ENCODE peak calls at places on chromosome 12, in six cellular contexts. X is CD8-positive, alpha-beta T cell; W is HCT116; D is suprapubic skin; B is fibroblast of lung; E is upper lobe of right lung. T is an unnamed sample.

GRCh38 chr12:6145584-6145983 is 21.1 kb upstream of the VWF start:
- DNase-seq in E (no peak), D (no peak), X (no peak), B (no peak), W (no peak), T (no peak)

GRCh38 chr12:105459760-105460325 is 129.4 kb downstream of the C12orf75 start:
- DNase-seq in W (no peak), B (no peak), X (no peak), E (no peak), D (no peak), T (no peak)

GRCh38 chr12:81668475-81668874 is 90.7 kb downstream of the PPFIA2 start:
- DNase-seq in B (peak), X (no peak), D (no peak), W (peak), E (no peak), T (no peak)

GRCh38 chr12:44127966-44128365 is 292.1 kb downstream of the TMEM117 start:
- DNase-seq in X (no peak), B (no peak), D (no peak), E (no peak), W (no peak), T (no peak)

GRCh38 chr12:61563640-61564039 is 696.6 kb upstream of the USP15 start:
- DNase-seq in B (no peak), D (no peak), X (no peak), E (no peak), W (no peak), T (no peak)

GRCh38 chr12:118650586-118650960 is 274.2 kb downstream of the SUDS3 start:
- DNase-seq in D (no peak), E (no peak), X (no peak), B (no peak), W (no peak), T (no peak)

GRCh38 chr12:95804296-95804695 is 13.7 kb upstream of the NTN4 start:
- DNase-seq in B (no peak), D (no peak), X (no peak), W (no peak), E (no peak), T (no peak)

GRCh38 chr12:120286768-120287490 is 4.8 kb downstream of the RNU4-2 start:
- DNase-seq in X (no peak), W (no peak), D (no peak), B (peak), E (no peak), T (no peak)

GRCh38 chr12:127381043-127381668 is 885.8 kb upstream of the TMEM132C start:
- DNase-seq in D (no peak), X (peak), B (peak), E (peak), W (peak), T (no peak)

GRCh38 chr12:124530637-124531263 is 36.7 kb downstream of the NCOR2 start:
- DNase-seq in D (no peak), E (no peak), B (no peak), W (no peak), X (no peak), T (no peak)

GRCh38 chr12:40827923-40828592 is 135.8 kb downstream of the CNTN1 start:
- DNase-seq in B (no peak), W (no peak), E (no peak), X (no peak), D (no peak), T (no peak)

GRCh38 chr12:3365416-3366385 is 125.3 kb upstream of the PRMT8 start:
- DNase-seq in D (no peak), E (no peak), W (no peak), B (peak), X (no peak), T (no peak)

GRCh38 chr12:113468365-113469223 is 3.1 kb downstream of the LHX5 start:
- DNase-seq in D (no peak), B (no peak), X (no peak), E (no peak), W (no peak), T (no peak)

GRCh38 chr12:113471619-113472171 is at the start of gene LHX5:
- DNase-seq in X (no peak), E (no peak), W (no peak), B (no peak), D (no peak), T (no peak)

GRCh38 chr12:113469224-113469652 is 2.4 kb downstream of the LHX5 start:
- DNase-seq in D (no peak), B (no peak), X (no peak), W (no peak), E (no peak), T (no peak)

GRCh38 chr12:113470871-113471618 is 626 bp downstream of the LHX5 start:
- DNase-seq in B (no peak), W (no peak), D (no peak), E (no peak), X (no peak), T (no peak)

DNA sequence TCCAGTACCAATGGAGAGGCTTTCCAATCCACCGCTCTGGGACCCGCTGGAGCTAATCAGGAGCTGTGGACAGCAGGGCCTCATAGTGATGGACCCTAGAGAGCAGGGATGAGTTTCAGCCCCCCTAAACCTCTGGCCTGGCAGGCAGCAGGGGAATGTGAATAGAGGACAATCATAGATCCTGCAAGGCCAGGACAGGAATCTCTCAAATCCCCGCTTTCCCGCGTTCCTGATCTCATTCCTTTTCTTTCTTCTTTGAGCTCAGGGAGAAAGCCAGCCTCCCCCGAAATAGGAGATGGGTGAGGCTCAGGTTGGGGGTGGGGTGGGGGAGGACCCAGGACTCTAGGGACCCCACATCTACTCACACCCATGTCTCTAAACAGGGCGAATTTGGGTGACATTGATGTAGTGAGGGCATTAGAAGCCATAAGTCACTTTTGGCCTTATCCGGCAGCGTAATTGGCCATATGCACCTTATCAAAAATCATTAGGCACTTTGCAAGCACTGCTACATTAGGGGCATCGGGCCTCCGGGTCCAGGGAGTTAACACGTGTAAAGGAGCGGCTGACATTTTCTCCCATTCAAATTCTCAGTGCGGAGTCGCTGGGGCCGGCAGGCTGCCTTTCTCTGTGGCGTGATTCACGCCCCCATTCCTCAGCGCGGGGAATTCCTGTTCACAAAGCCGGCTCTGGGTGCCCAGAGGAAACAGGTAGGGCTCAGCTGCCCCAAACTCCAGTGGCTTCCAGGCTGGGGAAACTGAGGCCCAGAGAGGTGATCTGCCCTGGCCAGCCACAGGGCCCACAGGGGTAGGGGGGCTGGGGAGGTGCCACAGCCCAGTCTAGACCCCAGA is 1.6 kb downstream of the LHX5 start:
- DNase-seq in W (no peak), D (no peak), B (no peak), X (no peak), E (no peak), T (no peak)
- H3K4me3 ChIP-seq in W (no peak), D (no peak), B (no peak), X (no peak), E (no peak), T (no peak)

GRCh38 chr12:132948146-132949066 is 7.7 kb downstream of the ZNF605 start:
- DNase-seq in W (no peak), X (no peak), E (no peak), D (no peak), B (no peak), T (peak)
- H3K4me3 ChIP-seq in W (no peak), X (no peak), E (no peak), D (no peak), B (no peak), T (no peak)

GRCh38 chr12:100794441-100795192 is at the start of gene ANO4:
- DNase-seq in X (no peak), W (no peak), B (peak), E (no peak), D (no peak), T (no peak)
- H3K4me3 ChIP-seq in X (no peak), W (no peak), B (peak), E (no peak), D (no peak), T (no peak)

GRCh38 chr12:94614288-94614721 is 36.1 kb downstream of the TMCC3 start:
- DNase-seq in X (no peak), W (no peak), D (no peak), E (no peak), B (peak), T (no peak)

GRCh38 chr12:94615284-94616216 is 34.8 kb downstream of the TMCC3 start:
- DNase-seq in D (no peak), E (no peak), W (no peak), X (no peak), B (peak), T (no peak)

GRCh38 chr12:94618995-94619695 is 31.2 kb downstream of the TMCC3 start:
- DNase-seq in D (no peak), X (no peak), E (no peak), B (peak), W (peak), T (no peak)

GRCh38 chr12:94616217-94616729 is 34.1 kb downstream of the TMCC3 start:
- DNase-seq in B (peak), X (no peak), D (no peak), W (no peak), E (no peak), T (no peak)

DNA sequence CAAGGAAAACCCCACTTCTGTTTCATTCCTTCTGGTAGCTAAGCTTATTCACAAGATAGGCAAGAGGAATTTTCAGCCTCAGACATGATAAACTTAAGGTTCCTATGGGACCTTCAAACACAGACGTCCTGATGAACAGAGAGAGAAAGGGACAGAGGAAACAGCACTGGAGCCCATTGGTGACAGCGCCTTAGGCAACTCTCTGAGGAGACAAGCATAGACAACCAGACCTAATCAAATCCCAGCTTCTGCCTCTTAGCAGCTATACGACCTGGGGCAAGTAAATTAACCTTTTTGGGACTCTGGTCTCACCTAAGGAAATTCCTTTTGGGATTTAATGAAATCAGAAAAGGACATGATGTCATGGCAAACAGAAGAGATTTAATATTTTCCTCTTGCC is 33.3 kb downstream of the TMCC3 start:
- DNase-seq in D (no peak), B (no peak), W (no peak), E (no peak), X (no peak), T (no peak)
- H3K4me3 ChIP-seq in D (no peak), B (no peak), W (no peak), E (no peak), X (no peak), T (no peak)

GRCh38 chr12:109463776-109464175 is 13.3 kb downstream of the KCTD10 start:
- DNase-seq in B (no peak), D (no peak), X (no peak), W (no peak), E (no peak), T (no peak)
- H3K4me3 ChIP-seq in B (peak), D (peak), X (no peak), W (no peak), E (peak), T (no peak)

DNA sequence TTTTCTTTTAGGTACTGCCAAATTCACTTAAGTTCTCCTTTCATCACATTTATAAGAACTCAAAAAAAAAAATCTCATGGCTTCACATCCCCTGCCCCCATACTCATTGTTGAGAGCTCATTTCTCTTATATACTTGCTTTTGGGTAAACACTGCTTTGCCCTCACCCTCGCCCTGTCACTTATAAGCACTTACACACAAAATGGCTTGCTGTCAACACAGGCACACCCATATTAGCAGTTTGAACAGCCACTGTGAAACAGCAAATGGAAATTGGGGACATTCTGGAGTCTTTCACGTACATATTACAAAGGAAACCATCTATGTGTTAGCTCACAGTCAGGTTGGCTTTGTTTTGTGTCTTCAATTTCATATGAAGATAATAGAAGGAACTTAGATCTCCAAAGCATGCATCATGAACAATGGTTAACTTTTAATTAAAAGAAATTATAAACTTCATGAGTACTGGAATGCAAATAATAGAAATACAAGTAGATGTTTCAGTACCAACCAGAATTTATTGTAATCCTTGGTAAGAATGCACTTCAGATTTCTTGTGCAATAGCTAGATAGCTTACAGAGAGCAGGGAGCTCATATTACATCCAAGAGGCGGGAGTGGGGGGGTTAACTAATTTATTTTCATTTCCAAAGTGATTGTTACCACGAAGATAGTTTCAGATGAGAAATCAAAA is 272.2 kb downstream of the ALG10B start:
- DNase-seq in D (no peak), X (no peak), W (no peak), B (no peak), E (no peak), T (no peak)
- H3K4me3 ChIP-seq in D (no peak), X (no peak), W (no peak), B (no peak), E (no peak), T (no peak)

GRCh38 chr12:1972260-1972659 is 32.0 kb downstream of the DCP1B start:
- DNase-seq in W (no peak), B (peak), D (no peak), X (no peak), E (no peak), T (no peak)
- H3K4me3 ChIP-seq in W (no peak), B (peak), D (no peak), X (no peak), E (no peak), T (no peak)